ENCODE peak calls at places on chromosomes 4 and X, in ten cellular contexts. B, C, L, F, Q, J, Y, M, T and U are unnamed samples.

GRCh38 chr4:184821242-184821641 is 4.5 kb downstream of the ACSL1 start:
- DNase-seq in B (no peak), C (no peak), L (no peak), F (no peak), Q (no peak), J (no peak), Y (no peak), M (no peak), T (no peak), U (no peak)

GRCh38 chrX:151789179-151789800 is 54.7 kb downstream of the CNGA2 start:
- DNase-seq in B (no peak), C (peak; percentile 40), L (no peak), F (peak; percentile 66), Q (no peak), J (peak; percentile 47), Y (peak; percentile 44), M (no peak), T (peak; percentile 27), U (no peak)

GRCh38 chr4:73341454-73341853 is 62.6 kb upstream of the ALB start:
- DNase-seq in B (no peak), C (no peak), L (peak; percentile 85), F (no peak), Q (no peak), J (no peak), Y (no peak), M (no peak), T (peak; percentile 4), U (peak; percentile 18)

GRCh38 chr4:139247241-139247640 is 32.8 kb downstream of the MGARP start:
- DNase-seq in B (no peak), C (no peak), L (no peak), F (no peak), Q (no peak), J (no peak), Y (no peak), M (no peak), T (no peak), U (no peak)

GRCh38 chrX:140572724-140573123 is 67.9 kb upstream of the SOX3 start:
- DNase-seq in B (no peak), C (no peak), L (peak; percentile 7), F (no peak), Q (peak; percentile 62), J (no peak), Y (no peak), M (no peak), T (no peak), U (peak; percentile 34)

GRCh38 chrX:134544614-134545255 is 84.8 kb downstream of the HPRT1 start:
- DNase-seq in B (no peak), C (no peak), L (no peak), F (peak; percentile 44), Q (peak; percentile 77), J (no peak), Y (no peak), M (no peak), T (no peak), U (no peak)

GRCh38 chr4:10019521-10020051 is 1.7 kb downstream of the SLC2A9 start:
- DNase-seq in B (no peak), C (peak; percentile 50), L (no peak), F (peak; percentile 74), Q (peak; percentile 63), J (no peak), Y (no peak), M (no peak), T (no peak), U (no peak)

GRCh38 chrX:20523626-20524312 is 257.1 kb upstream of the RPS6KA3 start:
- DNase-seq in B (no peak), C (no peak), L (no peak), F (no peak), Q (no peak), J (no peak), Y (no peak), M (no peak), T (no peak), U (no peak)

GRCh38 chrX:39982927-39983326 is 114.8 kb downstream of the BCOR start:
- DNase-seq in B (no peak), C (no peak), L (no peak), F (no peak), Q (peak; percentile 38), J (no peak), Y (no peak), M (no peak), T (no peak), U (no peak)

GRCh38 chr4:119750048-119750447 is 121.4 kb upstream of the PDE5A start:
- DNase-seq in B (no peak), C (no peak), L (no peak), F (no peak), Q (no peak), J (no peak), Y (no peak), M (no peak), T (no peak), U (no peak)

GRCh38 chr4:73735231-73735630 is 5.1 kb upstream of the CXCL8 start:
- DNase-seq in B (no peak), C (no peak), L (no peak), F (no peak), Q (no peak), J (no peak), Y (no peak), M (no peak), T (peak; percentile 6), U (no peak)

GRCh38 chrX:30150196-30150895 is 65.0 kb upstream of the MAGEB2 start:
- DNase-seq in B (no peak), C (no peak), L (no peak), F (no peak), Q (no peak), J (no peak), Y (no peak), M (no peak), T (no peak), U (no peak)

GRCh38 chrX:39984191-39984956 is 113.4 kb downstream of the BCOR start:
- DNase-seq in B (no peak), C (no peak), L (no peak), F (no peak), Q (no peak), J (no peak), Y (no peak), M (no peak), T (peak; percentile 15), U (peak; percentile 31)

GRCh38 chrX:110853610-110854009 is 58.0 kb upstream of the CHRDL1 start:
- DNase-seq in B (no peak), C (no peak), L (no peak), F (no peak), Q (peak; percentile 64), J (no peak), Y (no peak), M (no peak), T (no peak), U (no peak)
- TF ChIP-seq CTCF in B (peak; percentile 21), C (peak; percentile 38), L (peak; percentile 32), F (peak; percentile 35), Q (peak; percentile 66), J (peak; percentile 39), Y (peak; percentile 35), M (no peak), T (peak; percentile 19), U (peak; percentile 45)

GRCh38 chr4:102345795-102346100 is 466 bp upstream of the SLC39A8 start:
- DNase-seq in B (no peak), C (no peak), L (no peak), F (no peak), Q (no peak), J (no peak), Y (no peak), M (no peak), T (no peak), U (no peak)

GRCh38 chr4:102344955-102345794 is at the start of gene SLC39A8:
- DNase-seq in B (peak; percentile 95), C (peak; percentile 78), L (peak; percentile 41), F (peak; percentile 87), Q (peak; percentile 90), J (peak; percentile 64), Y (no peak), M (peak; percentile 67), T (peak; percentile 10), U (peak; percentile 89)

GRCh38 chr4:102344520-102344954 is 745 bp downstream of the SLC39A8 start:
- DNase-seq in B (peak; percentile 87), C (peak; percentile 53), L (no peak), F (peak; percentile 61), Q (no peak), J (peak; percentile 65), Y (no peak), M (peak; percentile 47), T (no peak), U (peak; percentile 70)

GRCh38 chr4:102342404-102343074 is 2.7 kb downstream of the SLC39A8 start:
- DNase-seq in B (no peak), C (no peak), L (no peak), F (no peak), Q (no peak), J (no peak), Y (no peak), M (no peak), T (no peak), U (no peak)

GRCh38 chr4:102343964-102344519 is 1.2 kb downstream of the SLC39A8 start:
- DNase-seq in B (peak; percentile 90), C (no peak), L (no peak), F (peak; percentile 66), Q (peak; percentile 85), J (no peak), Y (no peak), M (no peak), T (no peak), U (no peak)
- H3K27me3 ChIP-seq in B (no peaks in the 10 kb centered on the region), C (no peaks in the 10 kb centered on the region), L (peaks cover 35% of the 10 kb centered on the region), F (no peaks in the 10 kb centered on the region), Q (no peaks in the 10 kb centered on the region), J (no peaks in the 10 kb centered on the region), Y (peaks cover 3% of the 10 kb centered on the region), M (no peaks in the 10 kb centered on the region), T (peaks cover 32% of the 10 kb centered on the region), U (no peaks in the 10 kb centered on the region)

GRCh38 chr4:165873298-165874071 is 448 bp downstream of the TLL1 start:
- DNase-seq in B (peak; percentile 72), C (peak; percentile 24), L (peak; percentile 3), F (no peak), Q (peak; percentile 31), J (no peak), Y (no peak), M (no peak), T (no peak), U (peak; percentile 50)

GRCh38 chr4:165874799-165875371 is 1.8 kb downstream of the TLL1 start:
- DNase-seq in B (peak; percentile 65), C (peak; percentile 19), L (no peak), F (no peak), Q (peak; percentile 22), J (no peak), Y (no peak), M (no peak), T (no peak), U (peak; percentile 7)

GRCh38 chr4:165874072-165874798 is 1.2 kb downstream of the TLL1 start:
- DNase-seq in B (no peak), C (peak; percentile 12), L (no peak), F (no peak), Q (peak; percentile 4), J (no peak), Y (no peak), M (no peak), T (no peak), U (no peak)

GRCh38 chr4:165875446-165875845 is 2.4 kb downstream of the TLL1 start:
- DNase-seq in B (no peak), C (no peak), L (no peak), F (no peak), Q (no peak), J (no peak), Y (no peak), M (no peak), T (no peak), U (no peak)

GRCh38 chr4:165872443-165873297 is at the start of gene TLL1:
- DNase-seq in B (no peak), C (no peak), L (no peak), F (no peak), Q (peak; percentile 14), J (no peak), Y (no peak), M (no peak), T (no peak), U (peak; percentile 14)
- H3K4me3 ChIP-seq in B (peak within 1 kb of the TSS; percentile 52), C (peak within 1 kb of the TSS; percentile 73), L (peak within 1 kb of the TSS; percentile 16), F (peak within 1 kb of the TSS; percentile 55), Q (no peak within 1 kb of the TSS), J (peak within 1 kb of the TSS; percentile 45), Y (peak within 1 kb of the TSS; percentile 41), M (no peak within 1 kb of the TSS), T (peak within 1 kb of the TSS; percentile 25), U (peak within 1 kb of the TSS; percentile 66)

GRCh38 chrX:115679460-115679859 is 118.5 kb downstream of the PLS3 start:
- DNase-seq in B (no peak), C (no peak), L (peak; percentile 5), F (no peak), Q (no peak), J (no peak), Y (no peak), M (no peak), T (no peak), U (no peak)
- TF ChIP-seq CTCF in B (peak; percentile 32), C (peak; percentile 50), L (peak; percentile 37), F (peak; percentile 56), Q (peak; percentile 49), J (peak; percentile 39), Y (peak; percentile 41), M (no peak), T (peak; percentile 55), U (peak; percentile 52)